ENCODE peak calls at places on chromosomes 13 and 19, in ten cellular contexts. R, D, O, F, I, L, N, B, E and W are unnamed samples.

GRCh38 chr19:31261651-31262331 is 87.4 kb downstream of the TSHZ3 start:
- DNase-seq in I (no peak), L (no peak), O (no peak), B (no peak), R (no peak), D (no peak), N (no peak), E (no peak), F (no peak), W (no peak)

GRCh38 chr19:3708207-3708931 is at the start of gene TJP3:
- DNase-seq in O (no peak), R (no peak), E (no peak), F (peak), N (peak), L (no peak), I (peak), D (no peak), B (no peak), W (no peak)

GRCh38 chr19:989381-990081 is 5.4 kb downstream of the WDR18 start:
- DNase-seq in I (no peak), R (no peak), N (no peak), L (no peak), E (no peak), O (no peak), D (no peak), B (no peak), F (no peak), W (no peak)

GRCh38 chr13:94192576-94192975 is 286.9 kb downstream of the DCT start:
- DNase-seq in D (no peak), R (no peak), E (no peak), L (no peak), N (no peak), F (no peak), B (no peak), O (no peak), I (peak), W (no peak)

GRCh38 chr13:77720988-77721387 is 23.5 kb downstream of the SLAIN1 start:
- DNase-seq in B (no peak), O (no peak), E (no peak), L (no peak), R (no peak), I (no peak), F (no peak), D (no peak), N (no peak), W (no peak)

GRCh38 chr13:76798037-76798436 is 88.2 kb downstream of the KCTD12 start:
- DNase-seq in D (no peak), R (no peak), N (no peak), L (no peak), O (no peak), E (no peak), I (no peak), F (no peak), B (no peak), W (no peak)

GRCh38 chr13:98216711-98217110 is 39.6 kb upstream of the RNF113B start:
- DNase-seq in N (no peak), F (no peak), R (no peak), L (no peak), I (no peak), D (no peak), E (no peak), B (no peak), O (peak), W (no peak)

GRCh38 chr19:4557186-4557970 is 2.1 kb downstream of the SEMA6B start:
- DNase-seq in I (peak), D (no peak), O (no peak), B (no peak), L (no peak), N (no peak), F (peak), E (no peak), R (no peak), W (no peak)

GRCh38 chr13:40813662-40814454 is 24.4 kb downstream of the SLC25A15 start:
- DNase-seq in R (no peak), E (no peak), N (no peak), I (peak), D (no peak), O (peak), F (peak), B (no peak), L (no peak), W (no peak)

GRCh38 chr19:29677001-29677781 is 11.9 kb downstream of the PLEKHF1 start:
- DNase-seq in E (no peak), F (no peak), B (no peak), D (no peak), I (peak), R (peak), N (no peak), O (no peak), L (no peak), W (no peak)

GRCh38 chr13:62643799-62644484 is 1228.3 kb upstream of the PCDH20 start:
- DNase-seq in D (no peak), E (no peak), R (no peak), L (no peak), N (no peak), B (no peak), O (no peak), F (no peak), I (peak), W (no peak)
- TF ChIP-seq CTCF in D (no peak), E (no peak), R (no peak), L (no peak), N (no peak), B (no peak), O (no peak), F (no peak), I (no peak), W (no peak)

GRCh38 chr19:50381881-50382729 is 2.0 kb upstream of the POLD1 start:
- DNase-seq in F (no peak), N (no peak), L (no peak), E (no peak), I (peak), O (no peak), D (no peak), B (no peak), R (no peak), W (no peak)

GRCh38 chr19:50387176-50387867 is 3.2 kb downstream of the POLD1 start:
- DNase-seq in I (no peak), O (peak), D (no peak), N (no peak), B (no peak), L (no peak), E (no peak), F (no peak), R (no peak), W (no peak)

GRCh38 chr19:50383307-50383851 is 768 bp upstream of the POLD1 start:
- DNase-seq in N (no peak), R (no peak), F (no peak), B (no peak), L (no peak), I (peak), D (no peak), O (peak), E (no peak), W (no peak)

GRCh38 chr19:50384685-50385535 is 763 bp downstream of the POLD1 start:
- DNase-seq in L (no peak), D (no peak), B (no peak), F (peak), O (no peak), I (peak), R (no peak), N (peak), E (no peak), W (no peak)

GRCh38 chr19:50383852-50384684 is at the start of gene POLD1:
- DNase-seq in I (peak), R (peak), L (peak), B (peak), D (peak), N (peak), F (peak), O (peak), E (peak), W (peak)
- H3K27ac ChIP-seq in I (peak), R (peak), L (peak), B (peak), D (peak), N (peak), F (peak), O (peak), E (peak), W (peak)

GRCh38 chr19:22532388-22533310 is 101.5 kb upstream of the ZNF492 start:
- DNase-seq in O (no peak), E (peak), D (no peak), R (peak), N (no peak), F (no peak), L (peak), I (no peak), B (peak), W (peak)
- H3K4me3 ChIP-seq in O (no peak), E (peak), D (no peak), R (peak), N (no peak), F (no peak), L (peak), I (no peak), B (peak), W (peak)

DNA sequence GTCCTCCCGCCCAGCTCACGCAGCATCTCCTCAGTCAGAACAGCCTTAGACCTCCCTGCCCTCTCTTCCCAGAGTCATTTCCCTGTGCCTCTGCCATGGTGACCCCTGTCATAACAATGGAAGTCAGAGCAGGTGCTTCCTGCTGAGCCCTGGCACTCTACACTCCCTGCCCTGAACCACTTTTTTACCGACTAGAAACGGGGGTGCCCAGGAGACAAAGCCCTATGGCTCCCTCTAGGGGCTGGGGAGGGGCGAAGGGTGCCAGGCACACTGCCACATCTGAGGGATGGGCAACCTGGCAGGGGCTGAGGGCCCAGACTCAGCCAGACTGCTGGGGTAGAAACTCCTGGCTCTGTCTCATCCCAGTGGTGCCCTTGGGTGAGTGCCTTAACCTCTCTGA is 16.4 kb downstream of the ZNF574 start:
- DNase-seq in O (peak), B (no peak), L (no peak), D (no peak), R (no peak), E (no peak), N (no peak), I (peak), F (peak), W (no peak)
- TF ChIP-seq CTCF in O (peak), B (no peak), L (peak), D (peak), R (no peak), E (peak), N (peak), I (peak), F (peak), W (no peak)

GRCh38 chr19:47716270-47716937 is 3.2 kb downstream of the EHD2 start:
- DNase-seq in I (no peak), L (peak), B (no peak), E (no peak), R (no peak), D (no peak), N (no peak), O (no peak), F (no peak), W (no peak)

GRCh38 chr19:47723573-47723923 is 10.3 kb downstream of the EHD2 start:
- DNase-seq in E (peak), F (no peak), N (peak), D (no peak), O (no peak), R (peak), L (peak), I (no peak), B (no peak), W (peak)

GRCh38 chr19:47719047-47719885 is 6.0 kb downstream of the EHD2 start:
- DNase-seq in N (peak), L (peak), D (no peak), E (peak), I (no peak), R (peak), O (peak), B (peak), F (peak), W (peak)

GRCh38 chr19:47725759-47726401 is 12.7 kb downstream of the EHD2 start:
- DNase-seq in E (no peak), I (peak), F (no peak), D (no peak), R (no peak), L (no peak), B (no peak), O (no peak), N (no peak), W (no peak)

DNA sequence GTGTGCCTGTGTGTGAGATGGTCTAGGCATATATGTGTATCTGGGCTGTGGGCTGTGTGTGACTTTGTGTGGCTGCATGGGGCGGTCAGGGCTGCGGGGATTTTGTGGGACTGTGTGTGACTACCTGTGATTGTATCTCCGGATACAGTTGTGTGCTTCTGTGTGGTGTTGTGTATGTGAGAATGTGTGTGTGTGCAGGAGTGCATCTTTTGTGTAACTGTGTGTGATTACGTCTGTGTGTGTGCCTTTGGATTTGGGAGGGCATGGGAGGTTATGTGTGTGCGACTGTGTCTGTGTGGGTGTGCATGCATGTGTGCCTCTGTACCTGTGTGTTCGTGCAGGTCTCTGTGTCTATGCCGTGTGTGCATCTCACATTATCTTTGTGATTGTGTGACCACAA is 7.4 kb downstream of the EHD2 start:
- DNase-seq in E (no peak), O (no peak), F (no peak), L (no peak), N (no peak), B (no peak), R (no peak), I (no peak), D (no peak), W (no peak)
- H3K27ac ChIP-seq in E (no peak), O (no peak), F (peak), L (peak), N (no peak), B (no peak), R (peak), I (no peak), D (no peak), W (peak)